ENCODE peak calls at places on chromosomes 12 and 14, in nine cellular contexts. O, Q, C, Z, U, T, F, V and B are unnamed samples.
A peak's percentile ranks its signal among the peaks of the same experiment; 100 is the strongest.

GRCh38 chr14:79318371-79318770 is 892.9 kb downstream of the DIO2 start:
- DNase-seq in T (no peak), U (peak; percentile 9), V (no peak), Z (peak; percentile 57), Q (no peak), O (no peak), F (no peak), C (peak; percentile 21), B (no peak)

GRCh38 chr14:24066490-24067132 is 4.8 kb upstream of the CPNE6 start:
- DNase-seq in F (no peak), Z (no peak), T (no peak), O (no peak), V (no peak), U (no peak), C (no peak), Q (no peak), B (no peak)

GRCh38 chr12:131272415-131272814 is 318.7 kb downstream of the ADGRD1 start:
- DNase-seq in F (no peak), O (no peak), U (no peak), V (no peak), C (no peak), T (no peak), Z (no peak), Q (no peak), B (no peak)

GRCh38 chr12:98861232-98861631 is 216.1 kb downstream of the APAF1 start:
- DNase-seq in Z (no peak), O (no peak), Q (no peak), F (no peak), C (no peak), U (no peak), V (no peak), T (no peak), B (no peak)

GRCh38 chr14:100604126-100604501 is 16.9 kb upstream of the BEGAIN start:
- DNase-seq in F (no peak), O (no peak), T (no peak), Z (no peak), U (no peak), C (no peak), Q (no peak), V (no peak), B (no peak)

GRCh38 chr12:23611320-23611719 is 338.1 kb downstream of the SOX5 start:
- DNase-seq in C (peak; percentile 5), F (no peak), U (peak; percentile 57), V (no peak), Q (no peak), Z (peak; percentile 40), O (no peak), T (no peak), B (no peak)

GRCh38 chr14:65927871-65928270 is 515.3 kb downstream of the FUT8 start:
- DNase-seq in Q (peak; percentile 34), V (no peak), O (peak; percentile 46), F (no peak), Z (no peak), C (no peak), T (no peak), U (no peak), B (no peak)

GRCh38 chr12:26936559-26937442 is 980 bp downstream of the INTS13 start:
- DNase-seq in T (no peak), C (no peak), F (no peak), Z (no peak), Q (no peak), V (no peak), O (no peak), U (no peak), B (peak; percentile 49)

GRCh38 chr12:54300732-54301427 is at the start of gene NFE2:
- DNase-seq in U (peak; percentile 68), T (peak; percentile 85), Q (peak; percentile 94), V (peak; percentile 70), F (peak; percentile 58), C (peak; percentile 74), O (peak; percentile 87), Z (peak; percentile 77), B (peak; percentile 56)

GRCh38 chr12:132866251-132866828 is 21.1 kb downstream of the CHFR start:
- DNase-seq in T (no peak), V (peak; percentile 68), O (peak; percentile 23), Z (peak; percentile 73), Q (no peak), C (peak; percentile 71), F (peak; percentile 28), U (peak; percentile 74), B (no peak)

GRCh38 chr14:100375273-100375962 is 52.3 kb downstream of the SLC25A47 start:
- DNase-seq in T (no peak), F (peak; percentile 20), O (peak; percentile 79), Z (peak; percentile 99), V (peak; percentile 84), C (peak; percentile 96), U (peak; percentile 99), Q (no peak), B (peak; percentile 70)

GRCh38 chr14:26531894-26532293 is 65.9 kb downstream of the NOVA1 start:
- DNase-seq in T (no peak), F (peak; percentile 13), Z (peak; percentile 81), U (peak; percentile 82), O (peak; percentile 21), Q (no peak), C (peak; percentile 80), V (peak; percentile 0), B (no peak)

GRCh38 chr12:105942316-105942715 is 196.4 kb downstream of the NUAK1 start:
- DNase-seq in O (no peak), F (no peak), Q (no peak), V (no peak), U (no peak), C (no peak), Z (no peak), T (no peak), B (no peak)

GRCh38 chr14:105844047-105844630 is 317.8 kb downstream of the TMEM121 start:
- DNase-seq in C (no peak), U (no peak), T (no peak), Q (no peak), O (no peak), V (no peak), F (no peak), Z (no peak), B (no peak)

DNA sequence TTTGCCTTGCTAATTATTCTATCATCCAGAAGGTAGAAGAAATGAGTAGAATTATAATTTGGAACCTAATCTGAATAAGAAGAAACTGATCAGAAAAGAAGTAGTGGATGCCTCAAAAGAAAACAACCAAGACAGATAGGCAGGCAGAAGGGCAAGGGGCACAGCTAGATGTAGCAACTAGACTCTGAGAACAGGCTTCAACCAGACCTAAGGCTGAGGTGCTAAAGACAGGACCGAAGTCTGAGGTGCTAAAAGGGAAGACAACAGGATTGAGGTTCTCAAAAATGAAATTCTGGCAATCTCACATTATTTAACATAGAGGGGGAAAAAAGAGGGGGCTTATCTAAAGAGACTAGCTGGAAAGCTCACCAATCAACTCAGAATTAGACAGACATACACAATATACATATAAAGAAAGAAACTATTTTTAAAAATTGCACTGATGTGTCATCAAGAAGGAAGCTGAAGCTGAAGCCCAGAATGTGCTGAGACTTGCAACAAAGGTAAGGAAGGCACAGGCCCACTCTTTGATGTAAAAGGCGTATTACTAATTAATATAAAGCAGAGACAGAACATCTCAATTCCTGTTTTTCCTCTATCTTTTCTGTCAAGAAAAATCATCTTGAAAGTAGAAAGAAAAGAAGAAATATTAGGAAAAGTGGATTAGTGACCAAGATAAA is 43.8 kb upstream of the CSRNP2 start:
- DNase-seq in O (no peak), V (peak; percentile 79), F (no peak), U (no peak), T (no peak), Q (no peak), Z (peak; percentile 34), C (peak; percentile 19), B (no peak)
- H2AFZ ChIP-seq in O (no peak overlapping the region), V (peak overlapping the region; percentile 33), F (no peak overlapping the region), U (no peak overlapping the region), T (no peak overlapping the region), Q (no peak overlapping the region), Z (no peak overlapping the region), C (no peak overlapping the region), B (no peak overlapping the region)

DNA sequence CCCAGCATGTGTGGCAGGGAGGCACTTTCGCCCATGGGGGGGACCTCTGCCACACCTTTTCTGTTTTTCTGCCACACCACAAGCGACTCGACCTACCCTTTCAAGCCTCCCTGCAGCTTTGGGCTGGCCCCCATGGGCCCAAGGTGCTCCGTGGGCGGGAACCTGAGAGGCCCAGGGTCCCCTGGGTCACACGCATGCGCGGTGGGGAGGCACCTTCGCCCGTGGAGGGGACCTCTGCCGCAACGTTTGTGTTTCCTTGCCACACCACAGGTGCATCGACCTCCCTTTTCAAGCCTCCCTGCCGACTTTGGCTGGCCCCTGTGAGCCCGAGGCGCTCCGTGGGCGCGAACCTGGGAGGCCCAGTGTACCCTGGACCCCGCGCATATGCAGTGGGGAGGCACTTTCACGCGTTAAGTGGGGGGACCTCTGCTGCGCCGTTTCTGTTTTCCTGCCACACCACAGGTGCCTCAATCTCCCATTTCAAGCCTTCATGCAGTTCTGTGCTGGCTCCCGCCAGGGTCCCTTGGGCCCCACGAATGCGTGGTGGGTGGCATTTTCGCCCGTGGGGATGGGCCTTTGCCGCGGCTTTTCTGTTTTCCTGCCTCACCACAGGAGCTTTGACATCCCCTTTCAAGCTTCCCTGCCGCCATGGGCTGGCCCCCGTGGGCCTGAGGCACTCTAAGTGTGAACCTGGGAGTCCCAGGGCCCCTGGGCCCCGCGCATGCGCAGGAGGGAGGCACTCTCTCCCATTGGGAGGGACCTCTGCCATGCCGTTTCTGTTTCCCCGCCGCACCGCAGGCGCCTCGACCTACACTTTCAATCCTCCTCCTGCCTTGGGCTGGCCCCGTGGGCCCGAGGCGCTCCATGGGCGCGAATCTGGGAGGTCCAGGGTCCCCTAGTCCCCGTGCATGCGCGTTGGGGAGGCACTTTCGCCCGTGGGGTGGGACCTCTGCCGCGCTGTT is 332.2 kb downstream of the ALG10 start:
- DNase-seq in T (no peak), U (no peak), Z (no peak), O (no peak), Q (no peak), F (no peak), V (no peak), C (no peak), B (no peak)
- H3K9me3 ChIP-seq in T (peaks cover 100% of the 10 kb centered on the region), U (no peaks in the 10 kb centered on the region), Z (peaks cover 29% of the 10 kb centered on the region), O (no peaks in the 10 kb centered on the region), Q (no peaks in the 10 kb centered on the region), F (no peaks in the 10 kb centered on the region), V (peaks cover 49% of the 10 kb centered on the region), C (peaks cover 5% of the 10 kb centered on the region), B (peaks cover 2% of the 10 kb centered on the region)

DNA sequence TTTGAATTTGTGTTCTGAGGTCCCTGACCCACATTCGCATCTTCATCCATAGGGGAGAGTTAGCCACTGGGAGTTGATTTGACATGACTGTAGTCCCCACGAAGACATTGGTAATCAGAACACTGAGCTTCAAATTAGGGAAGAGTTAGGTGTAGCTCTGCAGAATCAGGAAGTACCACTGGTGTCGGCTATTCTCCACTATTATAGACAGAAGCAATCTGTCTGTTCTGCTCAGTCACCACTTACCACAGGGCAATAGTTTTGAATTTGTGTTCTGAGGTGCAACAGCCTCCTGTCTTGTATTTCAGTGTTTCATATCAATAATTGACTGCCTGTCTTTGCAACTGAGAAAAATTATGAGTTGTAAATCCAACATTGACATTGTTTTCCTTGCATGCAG is 407.6 kb downstream of the LRFN5 start:
- DNase-seq in V (no peak), T (no peak), U (no peak), Z (no peak), F (no peak), C (no peak), O (no peak), Q (no peak), B (no peak)
- H2AFZ ChIP-seq in V (no peak overlapping the region), T (no peak overlapping the region), U (no peak overlapping the region), Z (no peak overlapping the region), F (no peak overlapping the region), C (no peak overlapping the region), O (no peak overlapping the region), Q (no peak overlapping the region), B (peak overlapping the region; percentile 94)

DNA sequence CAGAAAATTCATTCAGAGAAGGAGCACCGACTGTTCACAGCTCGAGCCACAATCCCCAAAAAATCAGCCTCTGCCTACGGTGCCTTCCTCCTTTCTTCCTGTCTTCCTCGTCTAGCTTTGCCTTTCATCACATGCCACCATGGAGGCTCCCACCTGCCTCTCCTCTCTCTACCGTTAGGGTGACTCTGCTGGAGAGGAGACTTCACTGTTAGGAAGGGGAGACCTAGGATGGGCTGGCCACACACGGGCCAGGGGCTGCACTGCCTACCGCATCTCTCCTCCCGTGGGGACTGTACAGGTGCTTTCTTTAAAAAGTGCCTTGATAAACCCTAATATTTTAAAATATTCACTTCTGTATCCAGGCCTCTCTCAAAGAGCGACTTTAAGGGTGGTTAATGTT is 1104.7 kb downstream of the BCL11B start:
- DNase-seq in C (no peak), V (no peak), O (no peak), Z (no peak), Q (no peak), T (no peak), F (no peak), U (no peak), B (no peak)
- H3K9me3 ChIP-seq in C (no peaks in the 10 kb centered on the region), V (no peaks in the 10 kb centered on the region), O (no peaks in the 10 kb centered on the region), Z (peaks cover 44% of the 10 kb centered on the region), Q (no peaks in the 10 kb centered on the region), T (no peaks in the 10 kb centered on the region), F (peaks cover 66% of the 10 kb centered on the region), U (no peaks in the 10 kb centered on the region), B (peaks cover 8% of the 10 kb centered on the region)